ENCODE peak calls at places on chromosomes 11 and 22, in nine cellular contexts. X is NCI-H1436 treated with DMSO at 0.1 percent for 48 hours, I is cardiac fibroblast, B is brain pericyte, U is T-helper 1 cell, O is colonic mucosa, T is NCI-H774, Z is HL-60, F is EH. G is an unnamed sample.

GRCh38 chr11:61776561-61777075 is 15.8 kb downstream of the TMEM258 start:
- DNase-seq in X (no peak), I (peak; percentile 81), B (no peak), U (peak; percentile 27), O (peak; percentile 77), T (no peak), Z (no peak), F (peak; percentile 72), G (peak; percentile 35)

GRCh38 chr11:13972033-13972910 is 9.7 kb downstream of the SPON1 start:
- DNase-seq in X (no peak), I (peak; percentile 69), B (no peak), U (no peak), O (no peak), T (no peak), Z (no peak), F (no peak), G (no peak)

GRCh38 chr11:116162086-116162485 is 610.7 kb downstream of the BUD13 start:
- DNase-seq in X (no peak), I (no peak), B (no peak), U (no peak), O (no peak), T (no peak), Z (no peak), F (no peak), G (no peak)

GRCh38 chr22:37442537-37442936 is 15.3 kb upstream of the ELFN2 start:
- DNase-seq in X (no peak), I (peak; percentile 57), B (no peak), U (no peak), O (no peak), T (no peak), Z (no peak), F (peak; percentile 44), G (no peak)

GRCh38 chr22:45966320-45966891 is 10.6 kb downstream of the WNT7B start:
- DNase-seq in X (no peak), I (no peak), B (no peak), U (no peak), O (no peak), T (peak; percentile 23), Z (no peak), F (no peak), G (no peak)

GRCh38 chr11:114058871-114059277 is 637 bp upstream of the ZBTB16 start:
- DNase-seq in X (no peak), I (no peak), B (no peak), U (no peak), O (no peak), T (no peak), Z (no peak), F (no peak), G (no peak)

GRCh38 chr11:35362571-35362980 is 56.8 kb downstream of the SLC1A2 start:
- DNase-seq in X (no peak), I (no peak), B (no peak), U (no peak), O (no peak), T (no peak), Z (no peak), F (peak; percentile 74), G (no peak)

GRCh38 chr11:47551086-47551485 is 1.8 kb downstream of the CELF1 start:
- DNase-seq in X (no peak), I (no peak), B (no peak), U (no peak), O (no peak), T (no peak), Z (no peak), F (peak; percentile 34), G (no peak)

GRCh38 chr22:25692392-25692791 is 49.6 kb upstream of the MYO18B start:
- DNase-seq in X (no peak), I (no peak), B (no peak), U (no peak), O (no peak), T (no peak), Z (no peak), F (no peak), G (no peak)

G was measured in anterior cingulate cortex.